ENCODE peak calls at places on chromosomes 6 and 20, in five cellular contexts. W is iris pigment epithelial cell; S is transverse colon; F is activated T-helper 1 cell treated with anti-CD3 and anti-CD28 coated beads, Interleukin-12 subunit alpha, Interleukin-12 subunit beta, Interleukin-2, Interleukin-4 antibody, amounts not matched to agents 30 ng/mL and 10 ng/mL and 1 ng/mL, durations not matched to agents 14 hours and 24 hours and 36 hours; X is amniotic stem cell. E is an unnamed sample.

GRCh38 chr6:26056583-26057350 is 30.5 kb upstream of the HFE start:
- DNase-seq in W (no peak), F (no peak), X (no peak), S (peak), E (peak)

GRCh38 chr6:10847684-10848083 is 9.3 kb upstream of the MAK start:
- DNase-seq in F (no peak), X (no peak), W (no peak), S (no peak), E (peak)

GRCh38 chr6:2232445-2232844 is 13.0 kb downstream of the GMDS start:
- DNase-seq in W (no peak), F (no peak), X (no peak), S (no peak), E (no peak)

GRCh38 chr6:121617388-121617787 is 181.9 kb downstream of the GJA1 start:
- DNase-seq in W (no peak), F (no peak), S (no peak), X (no peak), E (no peak)

GRCh38 chr6:107491059-107491609 is 1.2 kb downstream of the SOBP start:
- DNase-seq in X (no peak), S (peak), W (peak), F (no peak), E (peak)

GRCh38 chr6:136547336-136547735 is 2.9 kb downstream of the MAP7 start:
- DNase-seq in W (peak), F (no peak), S (no peak), X (no peak), E (peak)

GRCh38 chr6:126180585-126180984 is 159.3 kb upstream of the CENPW start:
- DNase-seq in S (no peak), F (no peak), X (no peak), W (peak), E (no peak)

GRCh38 chr6:143141442-143141841 is 80.8 kb downstream of the AIG1 start:
- DNase-seq in F (no peak), X (no peak), W (no peak), S (no peak), E (no peak)

GRCh38 chr6:34888441-34888820 is 589 bp upstream of the TAF11 start:
- DNase-seq in S (no peak), F (no peak), X (no peak), W (peak), E (no peak)

GRCh38 chr6:6595946-6596345 is 7.4 kb downstream of the LY86 start:
- DNase-seq in F (no peak), S (no peak), X (no peak), W (no peak), E (no peak)

GRCh38 chr6:79630883-79631799 is at the start of gene SH3BGRL2:
- DNase-seq in S (peak), W (peak), X (peak), F (no peak), E (peak)

GRCh38 chr6:146423450-146423849 is 120.2 kb upstream of the RAB32 start:
- DNase-seq in F (no peak), X (no peak), W (no peak), S (no peak), E (no peak)

GRCh38 chr6:166830891-166831363 is 125.4 kb downstream of the RNASET2 start:
- DNase-seq in W (no peak), S (no peak), F (no peak), X (no peak), E (no peak)

GRCh38 chr20:58716476-58717277 is 24.1 kb downstream of the NPEPL1 start:
- DNase-seq in S (peak), X (no peak), W (no peak), F (no peak), E (no peak)

GRCh38 chr6:41162687-41163418 is at the start of gene TREM2:
- DNase-seq in W (no peak), F (no peak), S (no peak), X (no peak), E (no peak)

GRCh38 chr6:37242042-37242428 is 15.5 kb upstream of the TBC1D22B start:
- DNase-seq in X (no peak), W (no peak), F (no peak), S (no peak), E (no peak)

GRCh38 chr6:39426057-39426592 is 103.6 kb upstream of the KCNK16 start:
- DNase-seq in S (no peak), X (peak), W (peak), F (no peak), E (no peak)

GRCh38 chr20:19602660-19603389 is 155.2 kb upstream of the RIN2 start:
- DNase-seq in X (no peak), W (no peak), S (no peak), F (no peak), E (no peak)

GRCh38 chr20:31923388-31924271 is 28.2 kb downstream of the PDRG1 start:
- DNase-seq in W (no peak), F (no peak), X (no peak), S (no peak), E (peak)

GRCh38 chr6:161101517-161101916 is 109.9 kb downstream of the MAP3K4 start:
- DNase-seq in X (no peak), F (no peak), S (no peak), W (no peak), E (peak)

GRCh38 chr6:18507018-18507415 is 119.9 kb downstream of the RNF144B start:
- DNase-seq in W (no peak), F (no peak), X (no peak), S (no peak), E (no peak)

GRCh38 chr6:169097336-169098052 is 156.2 kb downstream of the THBS2 start:
- DNase-seq in S (no peak), F (no peak), X (peak), W (peak), E (no peak)

GRCh38 chr6:49929340-49929739 is 34.6 kb downstream of the DEFB114 start:
- DNase-seq in X (no peak), F (no peak), S (no peak), W (no peak), E (no peak)

GRCh38 chr6:94323853-94324252 is 904.5 kb upstream of the EPHA7 start:
- DNase-seq in F (no peak), W (no peak), S (no peak), X (no peak), E (peak)

GRCh38 chr20:61738601-61739069 is 327.0 kb downstream of the TAF4 start:
- DNase-seq in S (no peak), F (no peak), X (no peak), W (no peak), E (no peak)